ENCODE peak calls at places on chromosomes 7 and 10, in six cellular contexts. One of them, this sample, is unnamed.
A peak's percentile ranks its signal among the peaks of the same experiment; 100 is the strongest.

GRCh38 chr10:63115732-63116383 is 17.3 kb upstream of the NRBF2 start:
- DNase-seq in HCT116: no peak
- DNase-seq in HepG2: peak; percentile 67
- DNase-seq in K562: peak; percentile 24
- DNase-seq in SK-N-SH: no peak
- DNase-seq in GM12878: no peak
- DNase-seq in this sample: no peak

GRCh38 chr7:48028937-48029336 is at the start of gene SUN3:
- DNase-seq in HepG2: no peak
- DNase-seq in K562: no peak
- DNase-seq in GM12878: no peak
- DNase-seq in HCT116: no peak
- DNase-seq in SK-N-SH: no peak
- DNase-seq in this sample: no peak

GRCh38 chr10:1410469-1411395 is 326.6 kb downstream of the ADARB2 start:
- DNase-seq in GM12878: no peak
- DNase-seq in SK-N-SH: no peak
- DNase-seq in HCT116: no peak
- DNase-seq in K562: no peak
- DNase-seq in HepG2: no peak
- DNase-seq in this sample: no peak

GRCh38 chr10:17453377-17454091 is 861 bp downstream of the ST8SIA6 start:
- DNase-seq in SK-N-SH: peak; percentile 68
- DNase-seq in K562: peak; percentile 54
- DNase-seq in HCT116: no peak
- DNase-seq in GM12878: no peak
- DNase-seq in HepG2: no peak
- DNase-seq in this sample: no peak

GRCh38 chr7:22255834-22256233 is 101.1 kb downstream of the RAPGEF5 start:
- DNase-seq in HepG2: no peak
- DNase-seq in K562: no peak
- DNase-seq in GM12878: no peak
- DNase-seq in SK-N-SH: no peak
- DNase-seq in HCT116: no peak
- DNase-seq in this sample: no peak

GRCh38 chr7:72546586-72546985 is 134.4 kb upstream of the CALN1 start:
- DNase-seq in GM12878: peak; percentile 24
- DNase-seq in HepG2: no peak
- DNase-seq in HCT116: no peak
- DNase-seq in K562: no peak
- DNase-seq in SK-N-SH: no peak
- DNase-seq in this sample: no peak

GRCh38 chr10:118564114-118564513 is 31.3 kb downstream of the PRLHR start:
- DNase-seq in HCT116: no peak
- DNase-seq in GM12878: no peak
- DNase-seq in SK-N-SH: no peak
- DNase-seq in HepG2: no peak
- DNase-seq in K562: no peak
- DNase-seq in this sample: no peak

GRCh38 chr10:98790817-98791216 is 344.1 kb upstream of the HPS1 start:
- DNase-seq in SK-N-SH: peak; percentile 61
- DNase-seq in K562: no peak
- DNase-seq in HepG2: no peak
- DNase-seq in HCT116: peak; percentile 15
- DNase-seq in GM12878: no peak
- DNase-seq in this sample: no peak

GRCh38 chr10:132265878-132266496 is 41.8 kb downstream of the STK32C start:
- DNase-seq in K562: no peak
- DNase-seq in GM12878: no peak
- DNase-seq in HepG2: no peak
- DNase-seq in SK-N-SH: no peak
- DNase-seq in HCT116: no peak
- DNase-seq in this sample: no peak

GRCh38 chr10:103044942-103045489 is 126.9 kb downstream of the CNNM2 start:
- DNase-seq in HepG2: no peak
- DNase-seq in HCT116: no peak
- DNase-seq in GM12878: no peak
- DNase-seq in K562: no peak
- DNase-seq in SK-N-SH: no peak
- DNase-seq in this sample: no peak

GRCh38 chr10:27959093-27959715 is 39.7 kb downstream of the ODAD2 start:
- DNase-seq in GM12878: no peak
- DNase-seq in SK-N-SH: no peak
- DNase-seq in K562: no peak
- DNase-seq in HepG2: no peak
- DNase-seq in HCT116: no peak
- DNase-seq in this sample: no peak

GRCh38 chr7:158318511-158318913 is 269.1 kb downstream of the PTPRN2 start:
- DNase-seq in HepG2: no peak
- DNase-seq in GM12878: no peak
- DNase-seq in K562: no peak
- DNase-seq in SK-N-SH: no peak
- DNase-seq in HCT116: no peak
- DNase-seq in this sample: no peak

GRCh38 chr7:50660040-50660829 is 95.0 kb upstream of the DDC start:
- DNase-seq in HCT116: no peak
- DNase-seq in HepG2: no peak
- DNase-seq in SK-N-SH: no peak
- DNase-seq in K562: no peak
- DNase-seq in GM12878: no peak
- DNase-seq in this sample: no peak

GRCh38 chr10:91022924-91023707 is 102.2 kb upstream of the ANKRD1 start:
- DNase-seq in SK-N-SH: no peak
- DNase-seq in HepG2: no peak
- DNase-seq in K562: no peak
- DNase-seq in HCT116: no peak
- DNase-seq in GM12878: no peak
- DNase-seq in this sample: no peak

GRCh38 chr7:132350741-132351140 is 225.5 kb downstream of the PLXNA4 start:
- DNase-seq in HepG2: no peak
- DNase-seq in GM12878: no peak
- DNase-seq in SK-N-SH: no peak
- DNase-seq in HCT116: no peak
- DNase-seq in K562: no peak
- DNase-seq in this sample: no peak

GRCh38 chr10:132941640-132942051 is 724 bp downstream of the CFAP46 start:
- DNase-seq in HepG2: no peak
- DNase-seq in GM12878: no peak
- DNase-seq in K562: no peak
- DNase-seq in HCT116: no peak
- DNase-seq in SK-N-SH: peak; percentile 53
- DNase-seq in this sample: no peak

GRCh38 chr7:137694405-137694804 is 152.4 kb downstream of the DGKI start:
- DNase-seq in GM12878: peak; percentile 17
- DNase-seq in HepG2: no peak
- DNase-seq in HCT116: no peak
- DNase-seq in SK-N-SH: no peak
- DNase-seq in K562: no peak
- DNase-seq in this sample: no peak

GRCh38 chr7:134084488-134085144 is 42.5 kb upstream of the LRGUK start:
- DNase-seq in GM12878: no peak
- DNase-seq in HCT116: no peak
- DNase-seq in HepG2: no peak
- DNase-seq in SK-N-SH: no peak
- DNase-seq in K562: no peak
- DNase-seq in this sample: no peak

GRCh38 chr10:101066890-101067355 is 5.1 kb downstream of the KAZALD1 start:
- DNase-seq in HCT116: no peak
- DNase-seq in SK-N-SH: peak; percentile 73
- DNase-seq in HepG2: no peak
- DNase-seq in K562: no peak
- DNase-seq in GM12878: no peak
- DNase-seq in this sample: no peak

GRCh38 chr10:46094931-46095755 is 49.1 kb upstream of the MSMB start:
- DNase-seq in SK-N-SH: peak; percentile 44
- DNase-seq in K562: no peak
- DNase-seq in HepG2: no peak
- DNase-seq in HCT116: no peak
- DNase-seq in GM12878: no peak
- DNase-seq in this sample: no peak

GRCh38 chr7:24898691-24899090 is 81.3 kb downstream of the OSBPL3 start:
- DNase-seq in HepG2: no peak
- DNase-seq in GM12878: no peak
- DNase-seq in K562: no peak
- DNase-seq in HCT116: no peak
- DNase-seq in SK-N-SH: no peak
- DNase-seq in this sample: no peak

GRCh38 chr10:132574783-132575319 is 37.3 kb downstream of the INPP5A start:
- DNase-seq in HepG2: no peak
- DNase-seq in SK-N-SH: no peak
- DNase-seq in HCT116: no peak
- DNase-seq in K562: no peak
- DNase-seq in GM12878: no peak
- DNase-seq in this sample: no peak

GRCh38 chr10:85600026-85600743 is 766.4 kb downstream of the GRID1 start:
- DNase-seq in GM12878: no peak
- DNase-seq in SK-N-SH: no peak
- DNase-seq in HCT116: no peak
- DNase-seq in HepG2: no peak
- DNase-seq in K562: no peak
- DNase-seq in this sample: no peak

GRCh38 chr7:31408120-31408729 is 67.7 kb upstream of the NEUROD6 start:
- DNase-seq in SK-N-SH: no peak
- DNase-seq in K562: no peak
- DNase-seq in HepG2: no peak
- DNase-seq in HCT116: peak; percentile 18
- DNase-seq in GM12878: no peak
- DNase-seq in this sample: peak; percentile 67

GRCh38 chr10:63766766-63767505 is 245.7 kb downstream of the REEP3 start:
- DNase-seq in SK-N-SH: no peak
- DNase-seq in K562: no peak
- DNase-seq in HCT116: no peak
- DNase-seq in GM12878: no peak
- DNase-seq in HepG2: peak; percentile 24
- DNase-seq in this sample: no peak

GRCh38 chr7:33979807-33980355 is 74.5 kb downstream of the BMPER start:
- DNase-seq in SK-N-SH: no peak
- DNase-seq in HepG2: peak; percentile 5
- DNase-seq in K562: no peak
- DNase-seq in GM12878: no peak
- DNase-seq in HCT116: no peak
- DNase-seq in this sample: no peak

GRCh38 chr10:117653170-117653515 is 110.6 kb downstream of the EMX2 start:
- DNase-seq in HCT116: peak; percentile 83
- DNase-seq in SK-N-SH: no peak
- DNase-seq in HepG2: peak; percentile 8
- DNase-seq in K562: no peak
- DNase-seq in GM12878: peak; percentile 98
- DNase-seq in this sample: peak; percentile 15

GRCh38 chr7:148436135-148436534 is 154.4 kb upstream of the C7orf33 start:
- DNase-seq in HCT116: no peak
- DNase-seq in SK-N-SH: no peak
- DNase-seq in K562: no peak
- DNase-seq in HepG2: no peak
- DNase-seq in GM12878: no peak
- DNase-seq in this sample: no peak

GRCh38 chr10:96910488-96911395 is 78.6 kb downstream of the LCOR start:
- DNase-seq in HCT116: peak; percentile 24
- DNase-seq in K562: peak; percentile 20
- DNase-seq in HepG2: peak; percentile 28
- DNase-seq in SK-N-SH: peak; percentile 56
- DNase-seq in GM12878: peak; percentile 28
- DNase-seq in this sample: peak; percentile 28
- TF ChIP-seq REST in HCT116: no peak
- TF ChIP-seq REST in K562: no peak
- TF ChIP-seq REST in HepG2: no peak
- TF ChIP-seq REST in SK-N-SH: no peak
- TF ChIP-seq REST in GM12878: no peak
- TF ChIP-seq REST in this sample: no peak

GRCh38 chr10:79255007-79255507 is 92.2 kb upstream of the PPIF start:
- DNase-seq in K562: no peak
- DNase-seq in HCT116: no peak
- DNase-seq in SK-N-SH: no peak
- DNase-seq in GM12878: no peak
- DNase-seq in HepG2: no peak
- DNase-seq in this sample: no peak
- H3K4me1 ChIP-seq in K562: no peaks in the 10 kb centered on the region
- H3K4me1 ChIP-seq in HCT116: no peaks in the 10 kb centered on the region
- H3K4me1 ChIP-seq in SK-N-SH: peaks cover 3% of the 10 kb centered on the region
- H3K4me1 ChIP-seq in GM12878: peaks cover 64% of the 10 kb centered on the region
- H3K4me1 ChIP-seq in HepG2: peaks cover 7% of the 10 kb centered on the region
- H3K4me1 ChIP-seq in this sample: no peaks in the 10 kb centered on the region

GRCh38 chr7:29239638-29240037 is 45.1 kb downstream of the CHN2 start:
- DNase-seq in K562: peak; percentile 50
- DNase-seq in HepG2: no peak
- DNase-seq in HCT116: no peak
- DNase-seq in SK-N-SH: no peak
- DNase-seq in GM12878: no peak
- DNase-seq in this sample: no peak
- TF ChIP-seq SIN3A in K562: no peak
- TF ChIP-seq SIN3A in HepG2: no peak
- TF ChIP-seq SIN3A in HCT116: no peak
- TF ChIP-seq SIN3A in SK-N-SH: no peak
- TF ChIP-seq SIN3A in GM12878: no peak
- TF ChIP-seq SIN3A in this sample: no peak

GRCh38 chr10:93820434-93820833 is 62.7 kb downstream of the LGI1 start:
- DNase-seq in GM12878: no peak
- DNase-seq in HepG2: no peak
- DNase-seq in HCT116: no peak
- DNase-seq in K562: no peak
- DNase-seq in SK-N-SH: no peak
- DNase-seq in this sample: no peak

GRCh38 chr10:93821051-93821772 is 63.5 kb downstream of the LGI1 start:
- DNase-seq in GM12878: no peak
- DNase-seq in K562: no peak
- DNase-seq in HCT116: peak; percentile 36
- DNase-seq in HepG2: peak; percentile 14
- DNase-seq in SK-N-SH: no peak
- DNase-seq in this sample: no peak

GRCh38 chr10:93827035-93827804 is 66.6 kb upstream of the SLC35G1 start:
- DNase-seq in HepG2: no peak
- DNase-seq in HCT116: no peak
- DNase-seq in SK-N-SH: no peak
- DNase-seq in GM12878: no peak
- DNase-seq in K562: no peak
- DNase-seq in this sample: no peak

GRCh38 chr10:93826355-93826754 is 67.4 kb upstream of the SLC35G1 start:
- DNase-seq in SK-N-SH: no peak
- DNase-seq in HepG2: no peak
- DNase-seq in HCT116: no peak
- DNase-seq in GM12878: no peak
- DNase-seq in K562: no peak
- DNase-seq in this sample: no peak
- TF ChIP-seq REST in SK-N-SH: no peak
- TF ChIP-seq REST in HepG2: no peak
- TF ChIP-seq REST in HCT116: no peak
- TF ChIP-seq REST in GM12878: no peak
- TF ChIP-seq REST in K562: no peak
- TF ChIP-seq REST in this sample: no peak

DNA sequence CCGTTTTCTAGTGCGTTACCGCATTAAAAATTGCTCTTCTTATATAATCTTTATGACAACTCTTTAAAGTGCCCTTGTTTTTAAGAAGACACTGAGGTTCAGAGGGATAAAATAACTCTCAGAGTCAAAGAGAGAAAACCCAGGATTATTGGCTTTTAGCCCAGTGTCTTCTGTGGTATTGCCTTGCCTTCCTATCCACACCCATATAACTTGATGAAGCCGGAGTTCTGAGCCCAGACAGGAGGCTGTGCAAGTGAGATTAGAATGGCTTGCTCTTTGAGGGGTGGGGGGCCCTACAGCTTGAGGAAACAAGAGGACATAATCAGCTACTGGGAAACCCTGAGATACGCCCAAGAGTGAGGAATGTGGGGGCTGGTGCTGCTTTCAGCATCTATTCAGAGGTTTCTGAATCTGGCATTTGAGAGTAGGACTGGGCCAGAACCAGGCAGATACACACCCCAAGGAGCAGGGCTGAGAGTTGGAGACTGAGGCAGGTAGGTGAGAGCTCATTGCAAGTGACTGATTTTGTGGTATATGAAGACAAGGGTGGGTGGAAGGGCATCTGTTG is 2.3 kb downstream of the PRXL2A start:
- DNase-seq in GM12878: no peak
- DNase-seq in HepG2: no peak
- DNase-seq in HCT116: no peak
- DNase-seq in K562: no peak
- DNase-seq in SK-N-SH: no peak
- DNase-seq in this sample: no peak
- H3K4me1 ChIP-seq in GM12878: no peaks in the 10 kb centered on the region
- H3K4me1 ChIP-seq in HepG2: peaks cover 84% of the 10 kb centered on the region
- H3K4me1 ChIP-seq in HCT116: peaks cover 12% of the 10 kb centered on the region
- H3K4me1 ChIP-seq in K562: peaks cover 26% of the 10 kb centered on the region
- H3K4me1 ChIP-seq in SK-N-SH: peaks cover 18% of the 10 kb centered on the region
- H3K4me1 ChIP-seq in this sample: peaks cover 13% of the 10 kb centered on the region

This sample was measured in Panc1.